ENCODE peak calls at places on chromosomes 13 and 19, in six cellular contexts. One of them, this sample, is unnamed.

GRCh38 chr13:21733475-21734311 is 62.8 kb downstream of the FGF9 start:
- DNase-seq in T-helper 17 cell: no peak
- DNase-seq in NCI-H1417 treated with DMSO at 0.1 percent for 48 hours: no peak
- DNase-seq in activated CD8-positive, alpha-beta memory T cell treated with anti-CD3 and anti-CD28 coated beads for 24 hours: no peak
- DNase-seq in naive thymus-derived CD8-positive, alpha-beta T cell: no peak
- DNase-seq in SK-N-MC: no peak
- DNase-seq in this sample: no peak

GRCh38 chr13:30341815-30342570 is 34.6 kb upstream of the KATNAL1 start:
- DNase-seq in T-helper 17 cell: no peak
- DNase-seq in NCI-H1417 treated with DMSO at 0.1 percent for 48 hours: no peak
- DNase-seq in activated CD8-positive, alpha-beta memory T cell treated with anti-CD3 and anti-CD28 coated beads for 24 hours: no peak
- DNase-seq in naive thymus-derived CD8-positive, alpha-beta T cell: no peak
- DNase-seq in SK-N-MC: no peak
- DNase-seq in this sample: peak; percentile 86

GRCh38 chr19:58054792-58055482 is 4.1 kb upstream of the ZNF135 start:
- DNase-seq in T-helper 17 cell: no peak
- DNase-seq in NCI-H1417 treated with DMSO at 0.1 percent for 48 hours: no peak
- DNase-seq in activated CD8-positive, alpha-beta memory T cell treated with anti-CD3 and anti-CD28 coated beads for 24 hours: no peak
- DNase-seq in naive thymus-derived CD8-positive, alpha-beta T cell: no peak
- DNase-seq in SK-N-MC: no peak
- DNase-seq in this sample: no peak

GRCh38 chr13:72651196-72651595 is 76.2 kb downstream of the MZT1 start:
- DNase-seq in T-helper 17 cell: no peak
- DNase-seq in NCI-H1417 treated with DMSO at 0.1 percent for 48 hours: peak; percentile 36
- DNase-seq in activated CD8-positive, alpha-beta memory T cell treated with anti-CD3 and anti-CD28 coated beads for 24 hours: no peak
- DNase-seq in naive thymus-derived CD8-positive, alpha-beta T cell: no peak
- DNase-seq in SK-N-MC: no peak
- DNase-seq in this sample: no peak

GRCh38 chr13:76703621-76704020 is 182.6 kb downstream of the KCTD12 start:
- DNase-seq in T-helper 17 cell: no peak
- DNase-seq in NCI-H1417 treated with DMSO at 0.1 percent for 48 hours: no peak
- DNase-seq in activated CD8-positive, alpha-beta memory T cell treated with anti-CD3 and anti-CD28 coated beads for 24 hours: no peak
- DNase-seq in naive thymus-derived CD8-positive, alpha-beta T cell: no peak
- DNase-seq in SK-N-MC: no peak
- DNase-seq in this sample: no peak

GRCh38 chr13:94825507-94825906 is 113.2 kb upstream of the SOX21 start:
- DNase-seq in T-helper 17 cell: no peak
- DNase-seq in NCI-H1417 treated with DMSO at 0.1 percent for 48 hours: no peak
- DNase-seq in activated CD8-positive, alpha-beta memory T cell treated with anti-CD3 and anti-CD28 coated beads for 24 hours: no peak
- DNase-seq in naive thymus-derived CD8-positive, alpha-beta T cell: no peak
- DNase-seq in SK-N-MC: peak; percentile 22
- DNase-seq in this sample: peak; percentile 43

GRCh38 chr19:18940791-18941627 is at the start of gene HOMER3:
- DNase-seq in T-helper 17 cell: peak; percentile 73
- DNase-seq in NCI-H1417 treated with DMSO at 0.1 percent for 48 hours: no peak
- DNase-seq in activated CD8-positive, alpha-beta memory T cell treated with anti-CD3 and anti-CD28 coated beads for 24 hours: peak; percentile 90
- DNase-seq in naive thymus-derived CD8-positive, alpha-beta T cell: peak; percentile 72
- DNase-seq in SK-N-MC: no peak
- DNase-seq in this sample: peak; percentile 85

GRCh38 chr13:81658598-81659370 is 1317.9 kb upstream of the SPRY2 start:
- DNase-seq in T-helper 17 cell: no peak
- DNase-seq in NCI-H1417 treated with DMSO at 0.1 percent for 48 hours: no peak
- DNase-seq in activated CD8-positive, alpha-beta memory T cell treated with anti-CD3 and anti-CD28 coated beads for 24 hours: no peak
- DNase-seq in naive thymus-derived CD8-positive, alpha-beta T cell: no peak
- DNase-seq in SK-N-MC: no peak
- DNase-seq in this sample: no peak

GRCh38 chr19:49114630-49115363 is 627 bp downstream of the LIN7B start:
- DNase-seq in T-helper 17 cell: no peak
- DNase-seq in NCI-H1417 treated with DMSO at 0.1 percent for 48 hours: no peak
- DNase-seq in activated CD8-positive, alpha-beta memory T cell treated with anti-CD3 and anti-CD28 coated beads for 24 hours: peak; percentile 81
- DNase-seq in naive thymus-derived CD8-positive, alpha-beta T cell: peak; percentile 31
- DNase-seq in SK-N-MC: no peak
- DNase-seq in this sample: no peak

GRCh38 chr13:99971576-99972189 is at the start of gene ZIC5:
- DNase-seq in T-helper 17 cell: no peak
- DNase-seq in NCI-H1417 treated with DMSO at 0.1 percent for 48 hours: no peak
- DNase-seq in activated CD8-positive, alpha-beta memory T cell treated with anti-CD3 and anti-CD28 coated beads for 24 hours: no peak
- DNase-seq in naive thymus-derived CD8-positive, alpha-beta T cell: no peak
- DNase-seq in SK-N-MC: peak; percentile 88
- DNase-seq in this sample: no peak

GRCh38 chr19:33758541-33759013 is 38.1 kb upstream of the KCTD15 start:
- DNase-seq in T-helper 17 cell: no peak
- DNase-seq in NCI-H1417 treated with DMSO at 0.1 percent for 48 hours: no peak
- DNase-seq in activated CD8-positive, alpha-beta memory T cell treated with anti-CD3 and anti-CD28 coated beads for 24 hours: no peak
- DNase-seq in naive thymus-derived CD8-positive, alpha-beta T cell: no peak
- DNase-seq in SK-N-MC: no peak
- DNase-seq in this sample: peak; percentile 79

GRCh38 chr13:34555988-34556387 is 386.1 kb upstream of the NBEA start:
- DNase-seq in T-helper 17 cell: no peak
- DNase-seq in NCI-H1417 treated with DMSO at 0.1 percent for 48 hours: no peak
- DNase-seq in activated CD8-positive, alpha-beta memory T cell treated with anti-CD3 and anti-CD28 coated beads for 24 hours: no peak
- DNase-seq in naive thymus-derived CD8-positive, alpha-beta T cell: no peak
- DNase-seq in SK-N-MC: no peak
- DNase-seq in this sample: no peak